ENCODE peak calls at places on chromosomes 6 and 20, in ten cellular contexts. H, X, P, Q, F, W, A, S, Y and V are unnamed samples.

GRCh38 chr6:33199687-33200233 is 705 bp downstream of the RXRB start:
- DNase-seq in H (no peak), X (no peak), P (no peak), Q (peak; percentile 91), F (peak; percentile 61), W (peak; percentile 69), A (peak; percentile 86), S (no peak), Y (no peak), V (no peak)

GRCh38 chr6:154611241-154611640 is 100.8 kb upstream of the CNKSR3 start:
- DNase-seq in H (no peak), X (no peak), P (no peak), Q (no peak), F (no peak), W (no peak), A (no peak), S (no peak), Y (no peak), V (no peak)

GRCh38 chr20:8932192-8933150 is 136.4 kb upstream of the PLCB4 start:
- DNase-seq in H (no peak), X (no peak), P (no peak), Q (no peak), F (no peak), W (peak; percentile 12), A (no peak), S (peak; percentile 30), Y (no peak), V (no peak)

GRCh38 chr20:16803965-16804792 is 56.0 kb downstream of the OTOR start:
- DNase-seq in H (no peak), X (no peak), P (no peak), Q (peak; percentile 67), F (peak; percentile 74), W (peak; percentile 36), A (peak; percentile 65), S (no peak), Y (no peak), V (peak; percentile 46)

GRCh38 chr20:62605996-62606395 is 36.3 kb upstream of the SLCO4A1 start:
- DNase-seq in H (no peak), X (no peak), P (no peak), Q (no peak), F (no peak), W (no peak), A (no peak), S (no peak), Y (no peak), V (no peak)

GRCh38 chr20:62772103-62772611 is 24.1 kb upstream of the MRGBP start:
- DNase-seq in H (no peak), X (no peak), P (no peak), Q (no peak), F (no peak), W (no peak), A (no peak), S (no peak), Y (no peak), V (peak; percentile 53)

GRCh38 chr6:73782911-73783310 is 86.9 kb downstream of the CD109 start:
- DNase-seq in H (no peak), X (no peak), P (no peak), Q (no peak), F (no peak), W (no peak), A (no peak), S (no peak), Y (no peak), V (no peak)

GRCh38 chr20:38789503-38790209 is 15.8 kb upstream of the PPP1R16B start:
- DNase-seq in H (no peak), X (no peak), P (peak; percentile 73), Q (no peak), F (no peak), W (no peak), A (no peak), S (no peak), Y (no peak), V (no peak)

DNA sequence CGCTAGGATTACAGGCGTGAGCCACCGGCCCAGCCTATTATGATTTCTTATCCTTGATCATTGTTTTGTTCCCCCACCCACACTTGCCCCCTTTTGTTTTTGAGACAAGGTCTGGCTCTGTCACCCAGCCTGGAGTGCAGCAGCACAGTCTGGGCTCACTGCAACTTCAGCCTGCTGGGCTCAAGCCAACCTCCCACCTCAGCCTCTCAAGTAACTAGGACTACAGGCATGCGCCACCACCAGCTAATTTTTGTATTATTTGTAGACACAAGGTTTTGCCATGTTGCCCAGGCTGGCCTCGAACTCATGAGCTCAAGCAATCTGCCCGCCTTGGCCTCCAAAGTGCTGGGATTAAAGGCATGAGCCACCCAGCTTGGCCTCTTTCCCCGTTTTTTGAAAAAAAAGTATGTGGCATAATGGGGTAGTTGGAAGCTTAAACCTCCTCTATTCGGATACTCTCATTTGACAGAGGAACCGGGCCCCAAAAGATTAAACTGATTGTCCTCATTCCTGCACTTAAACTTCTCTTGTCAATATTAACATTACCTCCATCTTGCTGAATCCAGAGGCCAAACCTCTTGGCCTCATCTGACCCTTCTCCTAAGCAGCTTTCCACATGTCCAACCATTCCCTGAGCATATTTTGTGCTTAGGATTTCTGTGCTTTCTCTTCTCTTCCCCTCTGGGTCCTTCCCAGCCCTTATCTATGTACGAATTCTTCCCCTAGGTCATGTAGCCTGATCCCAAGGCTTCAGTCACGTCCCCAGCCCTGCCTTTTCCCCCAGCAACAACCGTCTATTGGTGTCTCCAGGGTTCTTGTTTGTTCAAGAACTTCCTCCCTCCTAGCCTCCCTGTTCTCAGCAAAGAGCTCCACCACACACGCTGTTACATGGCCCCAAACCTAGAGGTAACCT is 6.1 kb upstream of the EZR start:
- DNase-seq in H (no peak), X (no peak), P (no peak), Q (no peak), F (no peak), W (no peak), A (no peak), S (no peak), Y (no peak), V (no peak)
- H3K27ac ChIP-seq in H (no peak overlapping the region), X (no peak overlapping the region), P (no peak overlapping the region), Q (no peak overlapping the region), F (no peak overlapping the region), W (no peak overlapping the region), A (peak overlapping the region; percentile 15), S (no peak overlapping the region), Y (peak overlapping the region; percentile 65), V (peak overlapping the region; percentile 45)

DNA sequence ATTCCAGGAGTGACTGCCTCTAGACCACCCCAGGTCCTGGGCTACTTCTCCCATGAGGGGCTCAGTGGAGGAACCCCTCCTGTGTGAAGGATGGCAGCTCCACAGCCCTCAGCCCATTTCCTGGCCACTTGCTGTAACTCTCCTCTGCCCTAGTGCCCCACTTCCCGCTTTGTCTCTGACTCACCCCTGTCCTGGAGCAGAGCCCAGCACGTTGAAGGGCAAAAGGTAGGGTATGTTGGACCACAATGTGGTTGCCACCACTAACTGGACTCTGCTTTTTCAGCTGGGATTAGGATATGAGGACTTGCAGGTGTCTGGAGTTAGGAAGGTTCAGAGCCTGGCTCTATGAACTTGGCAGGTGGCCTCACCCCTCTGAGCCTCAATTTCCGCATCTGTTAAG is 2.4 kb downstream of the MYBL2 start:
- DNase-seq in H (no peak), X (no peak), P (no peak), Q (no peak), F (no peak), W (no peak), A (no peak), S (no peak), Y (no peak), V (no peak)
- TF ChIP-seq CTCF in H (no peak), X (no peak), P (no peak), Q (no peak), F (no peak), W (no peak), A (no peak), S (no peak), Y (no peak), V (no peak)

DNA sequence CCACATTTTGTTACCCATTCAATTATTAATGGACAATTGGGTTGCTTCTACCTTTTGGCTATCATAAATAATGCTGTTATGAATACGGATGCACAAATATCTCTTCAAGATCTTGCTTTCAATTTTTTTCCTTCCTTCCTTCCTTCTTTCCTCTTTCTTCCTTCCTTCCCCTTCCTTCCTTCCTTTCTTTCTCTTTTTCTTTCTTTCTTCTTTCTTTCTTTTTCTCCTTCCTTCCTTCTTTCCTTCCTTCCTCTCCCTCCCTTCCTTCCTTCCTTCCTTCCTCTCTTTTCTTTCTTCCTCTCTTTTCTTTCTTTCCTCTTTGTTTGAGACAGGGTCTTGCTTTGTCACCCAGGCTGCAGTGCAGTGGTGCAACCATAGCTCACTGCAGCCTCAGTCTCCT is 39.2 kb downstream of the ZNF184 start:
- DNase-seq in H (no peak), X (no peak), P (no peak), Q (no peak), F (no peak), W (no peak), A (no peak), S (no peak), Y (no peak), V (no peak)
- H3K27me3 ChIP-seq in H (no peaks in the 10 kb centered on the region), X (no peaks in the 10 kb centered on the region), P (no peaks in the 10 kb centered on the region), Q (no peaks in the 10 kb centered on the region), F (no peaks in the 10 kb centered on the region), W (no peaks in the 10 kb centered on the region), A (no peaks in the 10 kb centered on the region), S (no peaks in the 10 kb centered on the region), Y (no peaks in the 10 kb centered on the region), V (no peaks in the 10 kb centered on the region)

GRCh38 chr6:43736211-43736786 is 33.7 kb upstream of the VEGFA start:
- DNase-seq in H (no peak), X (no peak), P (no peak), Q (peak; percentile 18), F (no peak), W (no peak), A (peak; percentile 50), S (peak; percentile 8), Y (no peak), V (no peak)

GRCh38 chr6:43730634-43731033 is 39.4 kb upstream of the VEGFA start:
- DNase-seq in H (no peak), X (no peak), P (no peak), Q (no peak), F (no peak), W (no peak), A (no peak), S (no peak), Y (no peak), V (no peak)

GRCh38 chr6:43735642-43736199 is 34.3 kb upstream of the VEGFA start:
- DNase-seq in H (no peak), X (no peak), P (no peak), Q (peak; percentile 13), F (no peak), W (peak; percentile 0), A (peak; percentile 36), S (peak; percentile 5), Y (no peak), V (no peak)

GRCh38 chr6:43734294-43734665 is 35.7 kb upstream of the VEGFA start:
- DNase-seq in H (no peak), X (no peak), P (no peak), Q (no peak), F (no peak), W (no peak), A (no peak), S (no peak), Y (no peak), V (no peak)

DNA sequence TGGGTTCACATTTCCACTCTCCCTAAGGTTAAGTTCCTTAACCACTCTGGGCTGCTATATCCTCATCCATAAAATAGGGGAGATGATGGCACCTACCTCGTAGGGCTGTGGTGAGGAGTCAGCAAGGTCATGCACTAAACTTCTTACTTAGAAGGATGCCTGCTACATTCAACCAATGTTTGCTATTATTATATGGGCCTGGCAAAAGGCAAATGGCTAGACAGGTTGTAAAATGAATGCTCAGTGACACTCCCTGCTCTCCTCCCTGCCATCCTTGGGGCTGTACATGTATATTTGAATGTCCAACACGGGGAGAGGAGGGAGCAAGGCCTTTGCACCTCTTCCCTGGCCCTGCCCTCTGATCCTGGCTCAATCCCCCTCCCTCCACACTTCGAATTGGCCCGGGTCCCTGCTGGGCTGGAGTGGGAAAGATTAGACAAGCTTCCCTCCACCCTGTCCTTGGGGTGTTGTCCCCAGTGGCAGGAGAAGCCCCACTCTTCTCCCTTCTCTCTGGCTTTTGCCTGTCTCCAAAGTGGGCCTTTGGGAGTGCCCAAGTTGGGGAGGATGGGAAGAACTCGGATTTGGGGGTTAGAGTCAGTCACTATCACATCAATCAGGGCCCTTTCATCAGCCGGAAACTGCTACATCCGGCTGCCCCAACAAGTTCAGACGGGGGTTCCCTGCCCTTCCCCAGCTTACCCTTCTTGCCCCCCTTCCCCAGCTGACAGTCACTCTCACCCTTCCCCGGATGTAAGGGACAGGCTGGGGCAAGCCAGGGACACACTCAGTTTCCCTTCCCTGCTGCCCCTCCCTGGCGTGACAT is 36.3 kb upstream of the VEGFA start:
- DNase-seq in H (peak; percentile 25), X (no peak), P (no peak), Q (peak; percentile 25), F (no peak), W (no peak), A (no peak), S (no peak), Y (no peak), V (no peak)
- H3K27ac ChIP-seq in H (no peak overlapping the region), X (no peak overlapping the region), P (peak overlapping the region; percentile 80), Q (no peak overlapping the region), F (no peak overlapping the region), W (no peak overlapping the region), A (no peak overlapping the region), S (no peak overlapping the region), Y (no peak overlapping the region), V (no peak overlapping the region)